ENCODE peak calls at places on chromosomes 1 and 21, in eight cellular contexts. One of them, this sample, is unnamed.

GRCh38 chr1:31785020-31785946 is 21.1 kb upstream of the ADGRB2 start:
- DNase-seq in activated CD4-positive, alpha-beta T cell treated with anti-CD3 and anti-CD28 coated beads, Interleukin-2, amount 50 U/mL, for 1 hour: no peak
- DNase-seq in osteocyte: no peak
- DNase-seq in NCI-H2107: peak
- DNase-seq in NCI-H510A treated with DMSO at 0.1 percent for 48 hours: no peak
- DNase-seq in stromal cell of bone marrow: no peak
- DNase-seq in Kasumi-1: no peak
- DNase-seq in T follicular helper cell: no peak
- DNase-seq in this sample: no peak

GRCh38 chr1:92484472-92485373 is 2.0 kb downstream of the GFI1 start:
- DNase-seq in T follicular helper cell: peak
- DNase-seq in stromal cell of bone marrow: no peak
- DNase-seq in NCI-H2107: no peak
- DNase-seq in activated CD4-positive, alpha-beta T cell treated with anti-CD3 and anti-CD28 coated beads, Interleukin-2, amount 50 U/mL, for 1 hour: peak
- DNase-seq in NCI-H510A treated with DMSO at 0.1 percent for 48 hours: peak
- DNase-seq in Kasumi-1: peak
- DNase-seq in osteocyte: no peak
- DNase-seq in this sample: no peak

GRCh38 chr1:165501351-165501974 is 42.3 kb upstream of the LRRC52 start:
- DNase-seq in stromal cell of bone marrow: no peak
- DNase-seq in NCI-H2107: no peak
- DNase-seq in NCI-H510A treated with DMSO at 0.1 percent for 48 hours: no peak
- DNase-seq in Kasumi-1: no peak
- DNase-seq in T follicular helper cell: no peak
- DNase-seq in activated CD4-positive, alpha-beta T cell treated with anti-CD3 and anti-CD28 coated beads, Interleukin-2, amount 50 U/mL, for 1 hour: no peak
- DNase-seq in osteocyte: no peak
- DNase-seq in this sample: no peak

GRCh38 chr1:229756666-229757065 is 130.6 kb downstream of the URB2 start:
- DNase-seq in osteocyte: no peak
- DNase-seq in stromal cell of bone marrow: peak
- DNase-seq in activated CD4-positive, alpha-beta T cell treated with anti-CD3 and anti-CD28 coated beads, Interleukin-2, amount 50 U/mL, for 1 hour: no peak
- DNase-seq in T follicular helper cell: no peak
- DNase-seq in Kasumi-1: no peak
- DNase-seq in NCI-H510A treated with DMSO at 0.1 percent for 48 hours: no peak
- DNase-seq in NCI-H2107: no peak
- DNase-seq in this sample: peak

GRCh38 chr1:82273816-82274215 is 473.1 kb downstream of the ADGRL2 start:
- DNase-seq in NCI-H510A treated with DMSO at 0.1 percent for 48 hours: no peak
- DNase-seq in T follicular helper cell: no peak
- DNase-seq in osteocyte: no peak
- DNase-seq in activated CD4-positive, alpha-beta T cell treated with anti-CD3 and anti-CD28 coated beads, Interleukin-2, amount 50 U/mL, for 1 hour: no peak
- DNase-seq in Kasumi-1: no peak
- DNase-seq in stromal cell of bone marrow: no peak
- DNase-seq in NCI-H2107: no peak
- DNase-seq in this sample: no peak

GRCh38 chr1:175845371-175845770 is 102.0 kb upstream of the TNR start:
- DNase-seq in NCI-H2107: no peak
- DNase-seq in stromal cell of bone marrow: no peak
- DNase-seq in Kasumi-1: no peak
- DNase-seq in T follicular helper cell: no peak
- DNase-seq in NCI-H510A treated with DMSO at 0.1 percent for 48 hours: no peak
- DNase-seq in activated CD4-positive, alpha-beta T cell treated with anti-CD3 and anti-CD28 coated beads, Interleukin-2, amount 50 U/mL, for 1 hour: no peak
- DNase-seq in osteocyte: no peak
- DNase-seq in this sample: no peak

GRCh38 chr21:31008355-31008754 is 29.9 kb downstream of the KRTAP19-8 start:
- DNase-seq in osteocyte: no peak
- DNase-seq in Kasumi-1: no peak
- DNase-seq in stromal cell of bone marrow: no peak
- DNase-seq in T follicular helper cell: no peak
- DNase-seq in NCI-H2107: no peak
- DNase-seq in activated CD4-positive, alpha-beta T cell treated with anti-CD3 and anti-CD28 coated beads, Interleukin-2, amount 50 U/mL, for 1 hour: no peak
- DNase-seq in NCI-H510A treated with DMSO at 0.1 percent for 48 hours: no peak
- DNase-seq in this sample: no peak

GRCh38 chr1:56389813-56390539 is 189.4 kb downstream of the PLPP3 start:
- DNase-seq in NCI-H2107: no peak
- DNase-seq in osteocyte: no peak
- DNase-seq in activated CD4-positive, alpha-beta T cell treated with anti-CD3 and anti-CD28 coated beads, Interleukin-2, amount 50 U/mL, for 1 hour: no peak
- DNase-seq in NCI-H510A treated with DMSO at 0.1 percent for 48 hours: no peak
- DNase-seq in stromal cell of bone marrow: no peak
- DNase-seq in Kasumi-1: no peak
- DNase-seq in T follicular helper cell: no peak
- DNase-seq in this sample: no peak

GRCh38 chr1:14733053-14733778 is 134.7 kb downstream of the KAZN start:
- DNase-seq in activated CD4-positive, alpha-beta T cell treated with anti-CD3 and anti-CD28 coated beads, Interleukin-2, amount 50 U/mL, for 1 hour: no peak
- DNase-seq in osteocyte: no peak
- DNase-seq in T follicular helper cell: no peak
- DNase-seq in NCI-H510A treated with DMSO at 0.1 percent for 48 hours: peak
- DNase-seq in NCI-H2107: no peak
- DNase-seq in stromal cell of bone marrow: peak
- DNase-seq in Kasumi-1: no peak
- DNase-seq in this sample: no peak

GRCh38 chr1:187759934-187760333 is 931.2 kb downstream of the PLA2G4A start:
- DNase-seq in NCI-H2107: no peak
- DNase-seq in osteocyte: no peak
- DNase-seq in T follicular helper cell: no peak
- DNase-seq in activated CD4-positive, alpha-beta T cell treated with anti-CD3 and anti-CD28 coated beads, Interleukin-2, amount 50 U/mL, for 1 hour: no peak
- DNase-seq in stromal cell of bone marrow: no peak
- DNase-seq in NCI-H510A treated with DMSO at 0.1 percent for 48 hours: no peak
- DNase-seq in Kasumi-1: no peak
- DNase-seq in this sample: no peak

GRCh38 chr1:217586586-217586985 is 44.3 kb downstream of the GPATCH2 start:
- DNase-seq in NCI-H510A treated with DMSO at 0.1 percent for 48 hours: no peak
- DNase-seq in NCI-H2107: no peak
- DNase-seq in osteocyte: no peak
- DNase-seq in activated CD4-positive, alpha-beta T cell treated with anti-CD3 and anti-CD28 coated beads, Interleukin-2, amount 50 U/mL, for 1 hour: no peak
- DNase-seq in Kasumi-1: no peak
- DNase-seq in stromal cell of bone marrow: no peak
- DNase-seq in T follicular helper cell: no peak
- DNase-seq in this sample: no peak

This sample was measured in AG09319.